ENCODE peak calls at places on chromosome 19, in four cellular contexts. One of them, this sample, is unnamed.

GRCh38 chr19:16623576-16623975 is 4.4 kb downstream of the MED26 start:
- DNase-seq in Daoy: no peak
- DNase-seq in stimulated activated CD4-positive, alpha-beta T cell treated with anti-CD3 and anti-CD28 coated beads, Interleukin-15, amount 100 ng/mL, for 1 hour: no peak
- DNase-seq in HuH-7.5: no peak
- DNase-seq in this sample: no peak

GRCh38 chr19:39465956-39466747 is 14.5 kb upstream of the TIMM50 start:
- DNase-seq in Daoy: no peak
- DNase-seq in stimulated activated CD4-positive, alpha-beta T cell treated with anti-CD3 and anti-CD28 coated beads, Interleukin-15, amount 100 ng/mL, for 1 hour: no peak
- DNase-seq in HuH-7.5: no peak
- DNase-seq in this sample: no peak

GRCh38 chr19:36215276-36216171 is 618 bp downstream of the ZNF146 start:
- DNase-seq in Daoy: peak
- DNase-seq in stimulated activated CD4-positive, alpha-beta T cell treated with anti-CD3 and anti-CD28 coated beads, Interleukin-15, amount 100 ng/mL, for 1 hour: no peak
- DNase-seq in HuH-7.5: no peak
- DNase-seq in this sample: no peak

GRCh38 chr19:33797821-33798633 is 1.4 kb downstream of the KCTD15 start:
- DNase-seq in Daoy: no peak
- DNase-seq in stimulated activated CD4-positive, alpha-beta T cell treated with anti-CD3 and anti-CD28 coated beads, Interleukin-15, amount 100 ng/mL, for 1 hour: no peak
- DNase-seq in HuH-7.5: peak
- DNase-seq in this sample: no peak

GRCh38 chr19:2618611-2619010 is 83.9 kb downstream of the GNG7 start:
- DNase-seq in Daoy: peak
- DNase-seq in stimulated activated CD4-positive, alpha-beta T cell treated with anti-CD3 and anti-CD28 coated beads, Interleukin-15, amount 100 ng/mL, for 1 hour: peak
- DNase-seq in HuH-7.5: no peak
- DNase-seq in this sample: no peak

GRCh38 chr19:45368127-45368526 is 2.2 kb downstream of the ERCC2 start:
- DNase-seq in Daoy: no peak
- DNase-seq in stimulated activated CD4-positive, alpha-beta T cell treated with anti-CD3 and anti-CD28 coated beads, Interleukin-15, amount 100 ng/mL, for 1 hour: no peak
- DNase-seq in HuH-7.5: no peak
- DNase-seq in this sample: no peak

GRCh38 chr19:5904302-5905071 is at the start of gene VMAC:
- DNase-seq in Daoy: peak
- DNase-seq in stimulated activated CD4-positive, alpha-beta T cell treated with anti-CD3 and anti-CD28 coated beads, Interleukin-15, amount 100 ng/mL, for 1 hour: peak
- DNase-seq in HuH-7.5: peak
- DNase-seq in this sample: peak

GRCh38 chr19:12769689-12770088 is 5.7 kb downstream of the HOOK2 start:
- DNase-seq in Daoy: no peak
- DNase-seq in stimulated activated CD4-positive, alpha-beta T cell treated with anti-CD3 and anti-CD28 coated beads, Interleukin-15, amount 100 ng/mL, for 1 hour: no peak
- DNase-seq in HuH-7.5: no peak
- DNase-seq in this sample: no peak

GRCh38 chr19:30222993-30223865 is 149.0 kb upstream of the ZNF536 start:
- DNase-seq in Daoy: no peak
- DNase-seq in stimulated activated CD4-positive, alpha-beta T cell treated with anti-CD3 and anti-CD28 coated beads, Interleukin-15, amount 100 ng/mL, for 1 hour: no peak
- DNase-seq in HuH-7.5: no peak
- DNase-seq in this sample: no peak

GRCh38 chr19:38665950-38666661 is 18.7 kb downstream of the ACTN4 start:
- DNase-seq in Daoy: peak
- DNase-seq in stimulated activated CD4-positive, alpha-beta T cell treated with anti-CD3 and anti-CD28 coated beads, Interleukin-15, amount 100 ng/mL, for 1 hour: no peak
- DNase-seq in HuH-7.5: no peak
- DNase-seq in this sample: no peak

GRCh38 chr19:48403606-48404005 is 10.1 kb downstream of the GRIN2D start:
- DNase-seq in Daoy: peak
- DNase-seq in stimulated activated CD4-positive, alpha-beta T cell treated with anti-CD3 and anti-CD28 coated beads, Interleukin-15, amount 100 ng/mL, for 1 hour: no peak
- DNase-seq in HuH-7.5: peak
- DNase-seq in this sample: no peak

GRCh38 chr19:12796146-12797071 is 5.1 kb downstream of the JUNB start:
- DNase-seq in Daoy: peak
- DNase-seq in stimulated activated CD4-positive, alpha-beta T cell treated with anti-CD3 and anti-CD28 coated beads, Interleukin-15, amount 100 ng/mL, for 1 hour: no peak
- DNase-seq in HuH-7.5: peak
- DNase-seq in this sample: no peak

GRCh38 chr19:19538077-19538764 is at the start of gene CILP2:
- DNase-seq in Daoy: peak
- DNase-seq in stimulated activated CD4-positive, alpha-beta T cell treated with anti-CD3 and anti-CD28 coated beads, Interleukin-15, amount 100 ng/mL, for 1 hour: peak
- DNase-seq in HuH-7.5: peak
- DNase-seq in this sample: no peak

GRCh38 chr19:10083911-10084310 is 2.2 kb upstream of the SHFL start:
- DNase-seq in Daoy: no peak
- DNase-seq in stimulated activated CD4-positive, alpha-beta T cell treated with anti-CD3 and anti-CD28 coated beads, Interleukin-15, amount 100 ng/mL, for 1 hour: no peak
- DNase-seq in HuH-7.5: no peak
- DNase-seq in this sample: no peak